ENCODE peak calls at places on chromosomes 13 and 19, in four cellular contexts. R is IMR-90; B is CD8-positive, alpha-beta memory T cell; P is NCI-H460. W is an unnamed sample.

GRCh38 chr19:52734340-52734892 is 428 bp downstream of the ZNF611 start:
- DNase-seq in R (no peak), B (no peak), P (no peak), W (no peak)

GRCh38 chr19:16197188-16197621 is 506 bp upstream of the AP1M1 start:
- DNase-seq in R (peak; percentile 92), B (no peak), P (no peak), W (no peak)

GRCh38 chr19:12546068-12546467 is 5.2 kb downstream of the ZNF564 start:
- DNase-seq in R (no peak), B (no peak), P (no peak), W (no peak)

GRCh38 chr19:7120499-7120898 is 51.0 kb downstream of the ZNF557 start:
- DNase-seq in R (no peak), B (no peak), P (no peak), W (no peak)

GRCh38 chr19:33950141-33950805 is 153.6 kb downstream of the KCTD15 start:
- DNase-seq in R (no peak), B (no peak), P (no peak), W (no peak)

GRCh38 chr19:11767633-11768133 is 883 bp downstream of the ZNF441 start:
- DNase-seq in R (peak; percentile 37), B (peak; percentile 48), P (no peak), W (peak; percentile 36)

GRCh38 chr13:88937381-88937780 is 1266.2 kb downstream of the SLITRK5 start:
- DNase-seq in R (no peak), B (no peak), P (no peak), W (no peak)

GRCh38 chr13:52353116-52353718 is 52.8 kb downstream of the THSD1 start:
- DNase-seq in R (peak; percentile 75), B (no peak), P (no peak), W (no peak)

GRCh38 chr13:44030615-44031014 is 150.9 kb downstream of the LACC1 start:
- DNase-seq in R (no peak), B (no peak), P (no peak), W (no peak)

GRCh38 chr19:35935911-35936737 is at the start of gene LRFN3:
- DNase-seq in R (peak; percentile 66), B (peak; percentile 65), P (peak; percentile 46), W (no peak)

GRCh38 chr19:11208526-11209471 is 11.5 kb upstream of the KANK2 start:
- DNase-seq in R (no peak), B (no peak), P (no peak), W (no peak)

GRCh38 chr13:48412881-48413351 is at the start of gene LPAR6:
- DNase-seq in R (peak; percentile 73), B (no peak), P (no peak), W (no peak)

GRCh38 chr13:114144606-114145244 is 12.3 kb upstream of the RASA3 start:
- DNase-seq in R (no peak), B (peak; percentile 16), P (no peak), W (no peak)